ENCODE peak calls at places on chromosome 21, in five cellular contexts. J is mesendoderm, V is trophoblast cell, L is neuronal stem cell, B is H1. N is an unnamed sample.

GRCh38 chr21:25342811-25343210 is 264.5 kb downstream of the MRPL39 start:
- DNase-seq in L (no peak), B (no peak), V (no peak), J (no peak), N (peak)

GRCh38 chr21:31557421-31557955 is 102.0 kb upstream of the SOD1 start:
- DNase-seq in B (no peak), V (peak), J (peak), L (peak), N (no peak)

GRCh38 chr21:25635310-25635709 is 3.7 kb upstream of the JAM2 start:
- DNase-seq in L (no peak), V (no peak), J (no peak), B (no peak), N (no peak)

GRCh38 chr21:26194811-26195251 is 24.3 kb upstream of the APP start:
- DNase-seq in B (no peak), L (no peak), V (no peak), J (no peak), N (peak)

GRCh38 chr21:23725576-23725975 is 1881.7 kb downstream of the MRPL39 start:
- DNase-seq in J (peak), L (no peak), B (no peak), V (no peak), N (no peak)

GRCh38 chr21:38333290-38334272 is 76.8 kb downstream of the KCNJ15 start:
- DNase-seq in B (no peak), L (no peak), J (peak), V (no peak), N (no peak)

GRCh38 chr21:33185852-33186251 is 43.9 kb upstream of the IFNAR2 start:
- DNase-seq in B (no peak), L (no peak), V (no peak), J (no peak), N (no peak)

GRCh38 chr21:31509108-31510017 is 150.1 kb upstream of the SOD1 start:
- DNase-seq in V (peak), L (no peak), B (no peak), J (peak), N (no peak)

GRCh38 chr21:15741510-15741909 is 11.7 kb downstream of the USP25 start:
- DNase-seq in L (no peak), V (peak), J (no peak), B (no peak), N (peak)

GRCh38 chr21:14259669-14260458 is 43.9 kb downstream of the RBM11 start:
- DNase-seq in L (peak), B (no peak), J (peak), V (peak), N (peak)

GRCh38 chr21:15759469-15759868 is 29.7 kb downstream of the USP25 start:
- DNase-seq in L (no peak), V (no peak), J (peak), B (no peak), N (no peak)

GRCh38 chr21:43279578-43279894 is 110.7 kb downstream of the CRYAA start:
- DNase-seq in J (no peak), L (no peak), B (no peak), V (no peak), N (no peak)

GRCh38 chr21:23936224-23936623 is 1671.1 kb downstream of the MRPL39 start:
- DNase-seq in J (peak), L (peak), V (no peak), B (no peak), N (peak)

GRCh38 chr21:18877932-18878331 is 474.3 kb upstream of the TMPRSS15 start:
- DNase-seq in L (no peak), V (no peak), B (no peak), J (no peak), N (no peak)

GRCh38 chr21:17727361-17727760 is 91.8 kb downstream of the C21orf91 start:
- DNase-seq in V (no peak), J (no peak), B (no peak), L (no peak), N (no peak)

GRCh38 chr21:15761508-15762100 is 31.8 kb downstream of the USP25 start:
- DNase-seq in B (no peak), V (no peak), J (no peak), L (no peak), N (no peak)

DNA sequence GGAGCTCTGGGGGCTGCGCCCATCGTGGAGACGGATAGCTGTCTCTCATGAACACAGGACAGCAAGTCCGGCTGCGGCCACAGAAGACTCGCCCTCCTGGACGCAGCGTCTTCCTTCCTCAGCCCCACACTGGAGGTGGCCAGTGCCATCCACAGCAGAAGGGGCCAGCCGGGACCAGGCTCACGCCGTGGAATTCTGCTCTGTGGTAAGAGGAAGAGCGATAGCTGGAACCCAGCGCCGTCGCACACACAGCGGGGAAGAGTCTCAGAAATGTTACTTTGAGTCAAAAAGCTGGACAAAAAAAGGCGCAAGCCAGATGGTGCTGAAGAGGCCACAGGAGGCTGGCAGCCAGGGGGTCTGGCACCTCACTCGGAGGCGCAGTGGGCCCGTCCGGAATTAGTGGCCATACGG is 113.9 kb upstream of the COL6A1 start:
- DNase-seq in L (no peak), V (no peak), B (no peak), J (no peak), N (no peak)
- H2AK5ac ChIP-seq in L (peak), V (no peak), B (no peak), J (no peak), N (peak)

GRCh38 chr21:36466061-36466511 is 13.8 kb downstream of the CLDN14 start:
- DNase-seq in V (no peak), J (no peak), B (no peak), L (no peak), N (peak)

GRCh38 chr21:36465481-36465880 is 14.4 kb downstream of the CLDN14 start:
- DNase-seq in L (no peak), B (no peak), J (no peak), V (no peak), N (no peak)

GRCh38 chr21:36463204-36463603 is 16.7 kb downstream of the CLDN14 start:
- DNase-seq in V (no peak), L (no peak), J (no peak), B (no peak), N (no peak)

GRCh38 chr21:36463991-36464390 is 15.9 kb downstream of the CLDN14 start:
- DNase-seq in V (no peak), B (no peak), J (no peak), L (no peak), N (no peak)

GRCh38 chr21:36464590-36464989 is 15.3 kb downstream of the CLDN14 start:
- DNase-seq in J (no peak), L (no peak), B (no peak), V (no peak), N (no peak)
- H2AK5ac ChIP-seq in J (no peak), L (no peak), B (no peak), V (no peak), N (no peak)

DNA sequence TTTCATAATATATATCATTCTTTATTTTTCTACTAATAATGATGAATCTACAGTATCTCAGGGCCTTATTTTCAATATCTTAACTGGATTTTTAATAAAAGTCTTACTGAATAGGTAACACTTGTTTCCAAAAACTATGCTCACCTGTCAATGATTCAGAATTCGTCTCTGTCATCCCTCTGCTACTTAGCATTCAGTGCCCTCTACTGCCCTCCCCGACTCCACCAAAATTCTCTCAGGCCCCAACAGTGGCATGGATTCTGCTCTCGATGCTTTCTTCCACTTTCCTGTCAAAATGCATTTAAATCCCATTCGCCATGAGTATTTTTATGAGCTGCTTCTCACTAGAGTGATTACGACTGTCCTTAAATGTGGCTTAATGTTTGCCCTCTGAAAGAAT is 10.5 kb upstream of the BACH1 start:
- DNase-seq in L (no peak), J (no peak), B (no peak), V (no peak), N (no peak)
- H2AK5ac ChIP-seq in L (no peak), J (no peak), B (no peak), V (no peak), N (no peak)

GRCh38 chr21:45304161-45304830 is 16.6 kb upstream of the POFUT2 start:
- DNase-seq in V (no peak), J (no peak), B (no peak), L (no peak), N (no peak)

GRCh38 chr21:45306832-45307571 is 19.3 kb upstream of the POFUT2 start:
- DNase-seq in L (no peak), V (no peak), J (no peak), B (no peak), N (peak)

GRCh38 chr21:45306453-45306831 is 18.7 kb upstream of the POFUT2 start:
- DNase-seq in J (no peak), V (no peak), L (no peak), B (no peak), N (no peak)

GRCh38 chr21:45304945-45305344 is 17.2 kb upstream of the POFUT2 start:
- DNase-seq in V (no peak), B (no peak), J (no peak), L (no peak), N (no peak)

DNA sequence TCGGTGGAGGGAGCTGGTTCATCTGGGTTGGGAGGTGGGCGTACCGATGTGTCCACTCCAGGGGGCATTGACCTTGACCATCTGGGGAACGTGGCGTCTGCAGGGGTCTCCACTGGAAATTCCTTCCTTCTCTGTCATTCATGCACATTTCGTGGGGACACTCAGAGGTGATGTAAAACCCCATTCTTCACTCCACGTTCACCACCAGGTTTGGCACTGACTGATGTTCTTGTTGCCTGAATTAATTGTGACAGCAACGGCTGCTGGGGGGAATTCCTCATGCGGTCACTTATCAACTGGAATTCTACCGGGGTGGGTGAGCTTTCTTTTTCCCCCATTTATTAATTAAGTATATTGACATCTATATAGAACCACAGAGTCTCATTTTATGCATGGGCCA is 18.1 kb upstream of the POFUT2 start:
- DNase-seq in B (no peak), L (no peak), V (no peak), J (no peak), N (no peak)
- H2AK5ac ChIP-seq in B (no peak), L (no peak), V (no peak), J (no peak), N (peak)

GRCh38 chr21:36834192-36834591 is 132.3 kb downstream of the HLCS start:
- DNase-seq in L (no peak), V (no peak), B (no peak), J (no peak), N (no peak)

GRCh38 chr21:36835383-36835795 is 131.1 kb downstream of the HLCS start:
- DNase-seq in V (no peak), J (no peak), L (no peak), B (no peak), N (no peak)

GRCh38 chr21:36841866-36842265 is 124.6 kb downstream of the HLCS start:
- DNase-seq in B (no peak), V (peak), J (no peak), L (no peak), N (peak)

GRCh38 chr21:36839735-36840134 is 126.7 kb downstream of the HLCS start:
- DNase-seq in V (peak), L (no peak), J (no peak), B (no peak), N (peak)

DNA sequence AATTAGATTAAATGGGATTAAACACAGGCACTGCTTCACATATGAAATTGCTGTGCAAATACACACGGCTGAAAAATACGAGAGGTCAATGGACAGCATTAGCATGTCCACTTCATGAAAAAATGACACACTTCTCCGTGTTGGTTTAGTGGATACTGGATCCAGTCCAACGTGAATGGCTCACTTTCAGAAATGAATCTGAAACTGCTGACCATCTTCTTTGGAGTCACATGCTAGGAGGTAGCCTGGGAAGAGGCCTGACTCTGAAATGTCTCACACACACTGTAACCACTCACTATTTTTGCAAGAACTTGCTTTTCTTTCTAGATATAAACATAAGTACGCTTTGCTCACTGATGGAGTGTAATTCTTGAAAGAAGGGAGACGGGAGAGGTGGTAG is 127.3 kb downstream of the HLCS start:
- DNase-seq in B (no peak), V (no peak), L (no peak), J (no peak), N (peak)
- H2AK5ac ChIP-seq in B (no peak), V (no peak), L (no peak), J (no peak), N (peak)

DNA sequence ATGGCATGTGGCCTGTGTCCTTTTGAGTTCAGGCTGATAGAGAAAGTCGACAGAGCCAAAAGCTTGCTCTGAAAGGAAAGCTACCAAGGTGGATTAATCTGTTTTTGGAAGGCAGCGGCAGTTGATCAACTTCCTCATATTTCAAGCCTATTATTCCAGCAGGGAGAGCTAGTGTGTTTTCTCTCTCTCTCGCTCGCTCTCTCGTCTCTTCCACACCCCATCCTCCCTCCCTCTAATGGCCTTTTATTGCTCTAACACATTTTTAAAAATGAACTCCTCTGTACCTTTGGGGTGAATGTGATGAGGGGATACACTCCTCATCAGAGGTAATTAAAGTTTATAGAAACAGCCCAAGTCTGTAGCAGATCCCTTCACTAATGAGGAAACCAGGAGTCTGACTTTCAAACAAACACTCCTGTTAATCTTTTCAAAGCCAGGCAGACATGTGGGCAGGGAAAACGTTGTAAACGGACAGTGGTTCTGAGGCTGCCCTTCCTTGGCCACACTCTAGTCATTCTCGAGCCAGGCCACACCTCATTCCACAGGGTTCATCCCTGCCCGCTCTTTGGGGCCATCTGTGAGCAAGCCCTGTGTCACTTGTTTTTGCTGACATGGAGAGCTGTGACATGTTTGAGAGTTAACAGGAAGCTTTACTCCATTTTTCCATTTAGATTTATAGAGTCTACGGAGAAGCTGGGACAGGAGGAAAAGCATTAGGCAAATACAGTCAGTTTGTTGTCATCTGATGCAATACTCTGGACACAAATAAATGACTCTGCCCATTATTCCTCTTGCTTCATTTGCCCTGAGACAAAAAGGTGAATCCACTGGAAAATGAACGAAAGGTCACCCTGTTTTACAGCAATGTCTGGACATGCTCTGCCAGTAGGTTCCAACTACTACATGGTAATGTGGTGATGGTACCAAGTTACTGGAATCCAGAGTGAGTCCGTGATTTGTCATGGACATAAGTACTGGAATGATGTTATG is 126.7 kb downstream of the CLIC6 start:
- DNase-seq in B (no peak), V (peak), J (no peak), L (no peak), N (peak)
- H2AK5ac ChIP-seq in B (no peak), V (peak), J (no peak), L (no peak), N (peak)

DNA sequence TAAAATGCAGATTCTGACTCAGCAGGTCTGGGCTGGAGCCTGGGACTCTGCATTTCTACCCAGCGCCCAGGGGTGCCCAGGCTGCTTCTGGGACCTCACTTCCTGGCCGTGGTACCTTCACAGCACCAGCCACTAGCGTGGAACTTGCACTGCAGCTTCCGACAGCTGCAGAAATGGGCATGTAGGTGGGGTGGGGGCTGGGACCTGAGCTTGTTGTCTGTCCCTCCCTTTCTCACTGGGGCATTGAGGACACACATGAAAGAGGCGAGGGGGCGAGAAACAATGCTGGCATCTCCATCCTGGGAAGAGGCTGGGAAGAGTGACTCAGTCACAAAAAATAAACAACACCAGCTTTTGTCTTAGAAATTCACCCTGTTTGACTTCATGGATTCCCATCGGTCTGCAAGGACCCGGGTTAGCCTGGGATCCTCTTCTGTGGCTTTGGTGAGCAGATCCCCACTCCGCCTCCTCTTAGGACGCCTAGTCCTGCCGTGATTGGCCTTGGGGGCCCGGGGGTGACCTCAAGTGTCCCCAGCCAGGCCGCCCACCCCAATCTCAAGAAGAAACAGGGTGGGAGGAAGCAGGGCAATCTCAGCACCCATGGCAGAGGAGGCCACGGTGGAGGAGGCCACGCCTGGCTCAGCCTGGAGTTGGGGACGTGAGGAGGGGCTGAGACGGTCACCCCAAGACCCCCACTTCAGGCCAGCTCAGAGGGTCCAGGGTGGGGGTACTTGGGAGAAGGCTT is 29.9 kb upstream of the POFUT2 start:
- DNase-seq in B (no peak), L (no peak), V (no peak), J (no peak), N (peak)
- H2AK5ac ChIP-seq in B (peak), L (peak), V (peak), J (no peak), N (peak)

GRCh38 chr21:45320261-45320990 is 32.7 kb upstream of the POFUT2 start:
- DNase-seq in J (no peak), L (no peak), B (no peak), V (no peak), N (no peak)
- H2AK5ac ChIP-seq in J (no peak), L (peak), B (no peak), V (peak), N (peak)

GRCh38 chr21:42095581-42095980 is 24.5 kb downstream of the UMODL1 start:
- DNase-seq in B (no peak), J (no peak), L (no peak), V (no peak), N (no peak)

GRCh38 chr21:42093991-42094417 is 22.9 kb downstream of the UMODL1 start:
- DNase-seq in B (no peak), V (peak), L (no peak), J (no peak), N (peak)

GRCh38 chr21:42094811-42095210 is 23.7 kb downstream of the UMODL1 start:
- DNase-seq in J (no peak), L (no peak), V (peak), B (no peak), N (no peak)

GRCh38 chr21:42091899-42092508 is 20.9 kb downstream of the UMODL1 start:
- DNase-seq in J (peak), V (no peak), L (no peak), B (no peak), N (no peak)

GRCh38 chr21:42092805-42093590 is 21.9 kb downstream of the UMODL1 start:
- DNase-seq in B (no peak), L (no peak), V (no peak), J (peak), N (no peak)
- H2AK5ac ChIP-seq in B (no peak), L (no peak), V (no peak), J (no peak), N (peak)

GRCh38 chr21:44304041-44304738 is 4.3 kb downstream of the PFKL start:
- DNase-seq in V (no peak), B (no peak), L (no peak), J (no peak), N (no peak)
- H2AK5ac ChIP-seq in V (no peak), B (no peak), L (peak), J (no peak), N (peak)